ENCODE peak calls at places on chromosomes 12 and 14, in six cellular contexts. I is left ventricle myocardium inferior, V is cardiac muscle cell, O is A549, N is Panc1, E is stomach. L is an unnamed sample.

GRCh38 chr14:102439556-102439955 is 70.0 kb downstream of the ANKRD9 start:
- DNase-seq in O (no peak), I (no peak), V (no peak), E (no peak), N (no peak), L (no peak)

GRCh38 chr14:50319721-50320120 is 7.6 kb downstream of the DMAC2L start:
- DNase-seq in E (no peak), I (no peak), O (no peak), V (no peak), N (no peak), L (no peak)

GRCh38 chr12:57518176-57518919 is 2.0 kb downstream of the DDIT3 start:
- DNase-seq in N (no peak), E (no peak), V (peak; percentile 44), I (no peak), O (no peak), L (no peak)

GRCh38 chr12:123410041-123410412 is 26.1 kb downstream of the KMT5A start:
- DNase-seq in O (no peak), N (no peak), E (no peak), V (no peak), I (no peak), L (no peak)

GRCh38 chr12:92467886-92468285 is 234.9 kb upstream of the PLEKHG7 start:
- DNase-seq in N (no peak), O (no peak), E (no peak), I (no peak), V (no peak), L (no peak)

GRCh38 chr14:73795974-73796373 is 55.7 kb upstream of the PTGR2 start:
- DNase-seq in N (no peak), O (peak; percentile 49), E (peak; percentile 63), I (no peak), V (peak; percentile 51), L (peak; percentile 92)

GRCh38 chr12:114697741-114698565 is 14.0 kb upstream of the TBX3 start:
- DNase-seq in N (no peak), I (no peak), E (no peak), O (no peak), V (peak; percentile 27), L (no peak)

GRCh38 chr14:89551955-89552354 is 134.9 kb upstream of the FOXN3 start:
- DNase-seq in V (no peak), E (no peak), N (no peak), O (no peak), I (no peak), L (no peak)

GRCh38 chr14:36271222-36271621 is 49.2 kb downstream of the MBIP start:
- DNase-seq in I (no peak), V (no peak), O (no peak), E (no peak), N (no peak), L (no peak)

GRCh38 chr14:51703787-51704186 is 52.1 kb downstream of the FRMD6 start:
- DNase-seq in V (no peak), O (no peak), N (no peak), E (no peak), I (no peak), L (no peak)

GRCh38 chr12:6765634-6766581 is at the start of gene PTMS:
- DNase-seq in E (peak; percentile 63), V (peak; percentile 97), I (peak; percentile 86), N (no peak), O (peak; percentile 77), L (peak; percentile 79)

GRCh38 chr12:112126000-112126431 is 656 bp downstream of the TRAFD1 start:
- DNase-seq in I (no peak), O (no peak), V (no peak), N (no peak), E (no peak), L (no peak)

GRCh38 chr14:99118946-99119345 is 153.1 kb downstream of the BCL11B start:
- DNase-seq in O (no peak), N (no peak), E (peak; percentile 20), I (no peak), V (no peak), L (no peak)

GRCh38 chr12:123445388-123446344 is 9.2 kb upstream of the RILPL2 start:
- DNase-seq in I (peak; percentile 35), O (no peak), E (peak; percentile 54), N (no peak), V (peak; percentile 74), L (no peak)

GRCh38 chr14:61260939-61261776 is 20.0 kb downstream of the TMEM30B start:
- DNase-seq in V (peak; percentile 21), I (no peak), O (no peak), E (no peak), N (no peak), L (no peak)

GRCh38 chr14:84006643-84007137 is 1523.3 kb upstream of the FLRT2 start:
- DNase-seq in V (peak; percentile 43), O (no peak), I (no peak), N (no peak), E (no peak), L (no peak)

GRCh38 chr14:98907981-98908544 is 363.9 kb downstream of the BCL11B start:
- DNase-seq in N (no peak), E (no peak), O (no peak), V (no peak), I (no peak), L (no peak)

GRCh38 chr12:70719672-70720420 is 82.6 kb upstream of the PTPRB start:
- DNase-seq in V (peak; percentile 72), O (no peak), E (no peak), I (peak; percentile 23), N (peak; percentile 20), L (no peak)

GRCh38 chr12:47270782-47271664 is 191.3 kb upstream of the AMIGO2 start:
- DNase-seq in O (peak; percentile 73), N (peak; percentile 88), V (peak; percentile 71), I (no peak), E (no peak), L (no peak)

GRCh38 chr14:92754956-92755355 is 6.5 kb upstream of the LGMN start:
- DNase-seq in O (no peak), E (no peak), V (no peak), N (no peak), I (no peak), L (no peak)

GRCh38 chr14:87503711-87504110 is 489.3 kb downstream of the GALC start:
- DNase-seq in O (no peak), V (no peak), E (no peak), I (no peak), N (no peak), L (no peak)

GRCh38 chr12:116955382-116956021 is 44.8 kb downstream of the FBXW8 start:
- DNase-seq in O (peak; percentile 25), N (no peak), E (peak; percentile 83), I (no peak), V (peak; percentile 42), L (peak; percentile 34)

GRCh38 chr12:71592841-71593240 is 70.8 kb downstream of the ZFC3H1 start:
- DNase-seq in O (no peak), I (no peak), V (no peak), E (no peak), N (no peak), L (no peak)

GRCh38 chr12:60269611-60270269 is 673.9 kb downstream of the SLC16A7 start:
- DNase-seq in V (no peak), E (no peak), O (no peak), I (no peak), N (no peak), L (no peak)

GRCh38 chr14:104898195-104898558 is 26.5 kb upstream of the PLD4 start:
- DNase-seq in O (no peak), E (no peak), V (no peak), I (no peak), N (no peak), L (no peak)

GRCh38 chr12:82880442-82880901 is 193.8 kb downstream of the TMTC2 start:
- DNase-seq in N (no peak), I (no peak), E (no peak), V (peak; percentile 17), O (no peak), L (no peak)

GRCh38 chr12:58395470-58395869 is 454.1 kb downstream of the ATP23 start:
- DNase-seq in N (no peak), E (no peak), O (no peak), I (no peak), V (no peak), L (no peak)

GRCh38 chr14:55026793-55027560 is at the start of the genes SOCS4 and WDHD1:
- DNase-seq in N (peak; percentile 61), I (peak; percentile 95), O (peak; percentile 81), E (peak; percentile 96), V (peak; percentile 95), L (peak; percentile 97)